ENCODE peak calls at places on chromosomes 7 and 10, in eight cellular contexts. P is AG04450, F is HCT116, A is astrocyte, R is heart left ventricle, S is Panc1, T is body of pancreas, M is mammary epithelial cell. Q is an unnamed sample.

GRCh38 chr7:76294344-76295024 is 8.0 kb upstream of the HSPB1 start:
- DNase-seq in P (peak), F (peak), A (peak), R (peak), S (no peak), T (peak), M (peak), Q (peak)

GRCh38 chr7:380226-380550 is 90.2 kb downstream of the FOXL3 start:
- DNase-seq in P (no peak), F (no peak), A (no peak), R (no peak), S (no peak), T (no peak), M (no peak), Q (no peak)

GRCh38 chr7:2715341-2716231 is 27.6 kb downstream of the AMZ1 start:
- DNase-seq in P (no peak), F (no peak), A (no peak), R (no peak), S (no peak), T (no peak), M (no peak), Q (peak)

GRCh38 chr7:13181221-13181620 is 493.8 kb downstream of the ARL4A start:
- DNase-seq in P (no peak), F (no peak), A (peak), R (no peak), S (no peak), T (no peak), M (no peak), Q (peak)

GRCh38 chr7:69934475-69934903 is 336.2 kb downstream of the AUTS2 start:
- DNase-seq in P (no peak), F (no peak), A (no peak), R (no peak), S (no peak), T (peak), M (no peak), Q (no peak)

GRCh38 chr10:43938810-43939209 is 290.1 kb upstream of the ZNF32 start:
- DNase-seq in P (no peak), F (no peak), A (no peak), R (no peak), S (no peak), T (no peak), M (no peak), Q (no peak)

GRCh38 chr7:7321681-7322080 is 139.3 kb downstream of the C1GALT1 start:
- DNase-seq in P (no peak), F (no peak), A (no peak), R (no peak), S (no peak), T (no peak), M (no peak), Q (no peak)

GRCh38 chr10:77582710-77583115 is 54.9 kb downstream of the KCNMA1 start:
- DNase-seq in P (no peak), F (no peak), A (peak), R (no peak), S (peak), T (peak), M (peak), Q (peak)

GRCh38 chr10:11527700-11528255 is 83.7 kb downstream of the USP6NL start:
- DNase-seq in P (no peak), F (no peak), A (no peak), R (no peak), S (no peak), T (no peak), M (peak), Q (peak)

GRCh38 chr10:114726820-114727271 is 68.8 kb upstream of the ABLIM1 start:
- DNase-seq in P (no peak), F (no peak), A (no peak), R (no peak), S (no peak), T (no peak), M (no peak), Q (no peak)

GRCh38 chr7:127907638-127908040 is 123.6 kb downstream of the LRRC4 start:
- DNase-seq in P (peak), F (no peak), A (peak), R (no peak), S (no peak), T (no peak), M (peak), Q (peak)

GRCh38 chr10:130493021-130493420 is 356.8 kb downstream of the GLRX3 start:
- DNase-seq in P (no peak), F (no peak), A (no peak), R (no peak), S (no peak), T (no peak), M (no peak), Q (no peak)

GRCh38 chr10:129537178-129537577 is 70.1 kb downstream of the MGMT start:
- DNase-seq in P (no peak), F (no peak), A (no peak), R (no peak), S (no peak), T (no peak), M (no peak), Q (no peak)

GRCh38 chr7:130996841-130997231 is 262.8 kb upstream of the KLF14 start:
- DNase-seq in P (no peak), F (peak), A (peak), R (no peak), S (peak), T (peak), M (peak), Q (peak)

GRCh38 chr10:73887038-73888015 is 13.0 kb upstream of the CAMK2G start:
- DNase-seq in P (peak), F (peak), A (peak), R (peak), S (no peak), T (peak), M (peak), Q (peak)

GRCh38 chr10:6398419-6398818 is 181.7 kb downstream of the PRKCQ start:
- DNase-seq in P (no peak), F (no peak), A (no peak), R (no peak), S (no peak), T (no peak), M (no peak), Q (no peak)

GRCh38 chr10:100370976-100371706 is 24.1 kb downstream of the SCD start:
- DNase-seq in P (peak), F (peak), A (peak), R (peak), S (peak), T (peak), M (peak), Q (peak)

GRCh38 chr7:130793855-130794618 is 60.0 kb upstream of the KLF14 start:
- DNase-seq in P (no peak), F (peak), A (peak), R (no peak), S (no peak), T (no peak), M (peak), Q (peak)

GRCh38 chr7:50640256-50640655 is 75.1 kb upstream of the DDC start:
- DNase-seq in P (no peak), F (no peak), A (no peak), R (no peak), S (no peak), T (no peak), M (no peak), Q (no peak)

GRCh38 chr7:132130497-132130896 is 445.8 kb downstream of the PLXNA4 start:
- DNase-seq in P (no peak), F (no peak), A (peak), R (no peak), S (no peak), T (no peak), M (peak), Q (no peak)

GRCh38 chr7:139675127-139676110 is 102.4 kb downstream of the HIPK2 start:
- DNase-seq in P (no peak), F (no peak), A (no peak), R (no peak), S (no peak), T (peak), M (no peak), Q (peak)

GRCh38 chr10:89389254-89389653 is 3.2 kb upstream of the IFIT1 start:
- DNase-seq in P (no peak), F (peak), A (peak), R (no peak), S (no peak), T (no peak), M (peak), Q (peak)

GRCh38 chr7:101100858-101101847 is 15.9 kb downstream of the TRIM56 start:
- DNase-seq in P (no peak), F (no peak), A (no peak), R (no peak), S (no peak), T (no peak), M (no peak), Q (no peak)

DNA sequence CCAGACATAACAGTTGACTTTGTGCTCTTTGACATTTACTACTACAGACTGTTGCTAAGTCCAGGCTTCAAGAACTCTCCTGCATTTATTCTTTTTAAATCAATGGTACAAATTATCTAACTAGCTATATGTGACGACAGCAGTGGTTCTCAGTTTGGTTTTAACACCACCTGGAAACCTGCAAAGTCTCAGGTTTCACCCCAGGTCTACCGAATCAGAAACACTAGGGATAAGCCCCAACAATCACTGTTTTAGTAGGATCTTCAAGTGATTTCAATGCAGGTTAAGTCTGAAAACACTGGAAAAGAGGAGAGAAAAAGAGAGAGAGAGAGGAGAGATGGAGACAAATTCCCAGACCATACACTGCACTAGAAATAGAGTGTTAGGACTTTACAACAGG is 519.0 kb downstream of the PCDH15 start:
- DNase-seq in P (no peak), F (no peak), A (no peak), R (no peak), S (no peak), T (no peak), M (no peak), Q (no peak)
- H3K4me3 ChIP-seq in P (no peak), F (no peak), A (no peak), R (no peak), S (no peak), T (no peak), M (no peak), Q (no peak)

DNA sequence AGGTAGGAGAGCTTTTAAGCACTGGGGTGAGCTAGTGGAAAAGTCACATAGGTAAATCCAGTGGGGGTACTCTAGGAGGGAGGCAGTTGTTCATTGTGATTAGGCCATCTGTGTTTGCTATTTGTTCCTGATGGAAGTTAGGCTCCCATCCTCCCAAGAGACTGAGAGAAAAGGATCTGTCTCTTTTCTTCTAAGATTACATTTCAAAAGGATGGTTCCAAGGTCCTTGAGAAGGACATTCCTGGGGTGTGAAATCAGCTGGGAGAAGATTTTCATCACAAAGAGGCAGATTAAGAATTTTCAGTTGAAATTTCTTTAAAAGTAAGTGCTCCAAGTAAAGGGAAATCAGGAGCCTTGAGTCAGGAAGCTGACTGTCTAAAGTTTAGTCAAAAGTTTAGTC is 210.8 kb upstream of the CSTF2T start:
- DNase-seq in P (no peak), F (no peak), A (no peak), R (no peak), S (no peak), T (no peak), M (no peak), Q (no peak)
- TF ChIP-seq CTCF in P (no peak), F (no peak), A (no peak), R (no peak), S (no peak), T (no peak), M (no peak), Q (no peak)

DNA sequence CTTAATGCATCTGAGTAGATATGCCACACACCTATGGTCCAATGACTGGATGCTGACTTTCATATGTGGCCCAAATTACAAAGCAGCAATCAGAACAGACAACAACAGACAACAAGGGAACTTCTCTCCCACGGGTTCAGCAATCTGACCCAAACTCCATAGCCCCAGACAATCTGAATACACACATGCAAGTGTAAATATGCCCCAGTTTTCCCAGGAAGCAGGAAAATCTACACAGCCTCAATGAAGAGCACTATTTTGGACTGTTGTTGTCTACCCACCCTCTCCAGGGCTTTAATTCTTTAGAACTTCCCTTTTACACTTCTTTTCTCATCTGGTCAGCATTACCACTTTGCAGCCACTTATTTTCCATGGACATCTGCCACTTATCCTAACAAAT is 2.0 kb upstream of the CCNY start:
- DNase-seq in P (no peak), F (no peak), A (no peak), R (no peak), S (no peak), T (no peak), M (no peak), Q (no peak)
- H3K4me3 ChIP-seq in P (peak), F (no peak), A (peak), R (no peak), S (peak), T (no peak), M (no peak), Q (no peak)

GRCh38 chr7:116290740-116291139 is 80.4 kb downstream of the TES start:
- DNase-seq in P (no peak), F (no peak), A (no peak), R (no peak), S (no peak), T (no peak), M (no peak), Q (peak)
- TF ChIP-seq CTCF in P (no peak), F (no peak), A (no peak), R (no peak), S (peak), T (no peak), M (peak), Q (peak)

DNA sequence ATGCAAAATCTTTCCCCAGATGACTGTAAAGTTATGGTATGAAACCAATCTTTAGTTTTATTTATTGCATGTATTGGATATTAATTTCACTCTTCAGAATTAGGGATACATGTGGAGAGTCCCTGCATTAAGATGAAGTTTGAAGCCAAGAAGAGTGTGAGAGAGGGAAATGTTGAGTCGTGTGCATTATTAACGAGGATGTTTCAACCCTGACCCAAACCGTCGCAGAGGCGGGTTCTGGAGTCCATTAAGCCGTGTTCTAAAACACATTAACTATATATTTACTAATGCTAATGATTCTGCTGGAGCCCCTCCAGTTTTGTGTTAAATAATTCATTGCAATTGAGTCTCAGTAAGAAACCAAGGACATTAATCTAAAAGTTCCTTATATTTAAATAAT is 1.8 kb downstream of the CDK14 start:
- DNase-seq in P (no peak), F (no peak), A (no peak), R (no peak), S (no peak), T (no peak), M (no peak), Q (no peak)
- H3K4me3 ChIP-seq in P (peak), F (no peak), A (peak), R (peak), S (peak), T (no peak), M (peak), Q (peak)

DNA sequence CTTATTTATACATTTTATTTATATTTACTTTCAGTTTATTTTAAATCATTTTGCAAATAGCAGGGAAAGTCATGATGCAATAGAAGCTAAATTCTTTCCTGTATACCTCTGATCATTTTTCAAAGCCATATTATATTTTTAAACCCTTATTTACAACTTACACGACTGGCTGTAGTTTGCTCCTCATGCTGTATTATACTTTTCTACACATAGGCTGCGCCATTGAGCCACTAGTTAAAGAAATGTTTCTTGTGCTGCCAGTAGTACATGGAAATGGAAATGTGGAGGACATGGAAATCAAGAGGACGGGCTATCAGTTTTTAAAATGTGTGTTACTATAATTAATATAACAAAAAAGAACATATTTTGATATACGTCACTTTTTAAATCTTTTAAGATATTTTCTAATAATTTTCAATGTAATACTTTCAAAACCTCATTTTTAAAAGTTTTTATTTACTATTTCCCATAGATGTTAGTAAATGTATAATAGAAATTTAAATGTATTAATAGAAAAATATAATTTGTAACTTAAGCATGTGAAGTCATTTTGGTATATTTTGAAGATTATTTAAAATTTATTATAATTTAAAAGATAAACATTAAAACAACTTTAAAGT is 118.5 kb downstream of the VTI1A start:
- DNase-seq in P (peak), F (peak), A (peak), R (no peak), S (peak), T (peak), M (peak), Q (peak)
- TF ChIP-seq CTCF in P (peak), F (peak), A (peak), R (peak), S (peak), T (peak), M (peak), Q (peak)

DNA sequence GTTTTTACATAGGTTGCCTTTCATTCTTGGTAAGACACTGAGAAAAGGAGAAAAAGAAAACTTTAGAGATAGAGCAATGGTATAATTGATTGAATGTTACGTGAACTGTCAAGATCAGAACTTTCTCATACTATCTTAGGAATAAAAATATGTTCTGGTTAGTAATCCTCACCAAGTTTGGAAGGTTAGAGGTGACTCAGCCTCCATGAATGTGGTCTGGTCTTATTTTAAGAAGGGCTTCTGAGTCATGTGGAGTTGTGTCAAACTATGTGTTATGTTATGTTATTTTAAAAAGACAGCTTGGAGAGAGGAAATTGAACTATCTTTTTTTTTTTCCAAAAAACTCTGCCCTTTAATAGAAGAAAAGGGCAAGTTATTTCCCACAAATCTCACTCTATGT is 458.6 kb upstream of the KLF6 start:
- DNase-seq in P (peak), F (peak), A (peak), R (peak), S (peak), T (peak), M (peak), Q (peak)
- H3K4me3 ChIP-seq in P (no peak), F (no peak), A (peak), R (peak), S (peak), T (no peak), M (peak), Q (peak)

DNA sequence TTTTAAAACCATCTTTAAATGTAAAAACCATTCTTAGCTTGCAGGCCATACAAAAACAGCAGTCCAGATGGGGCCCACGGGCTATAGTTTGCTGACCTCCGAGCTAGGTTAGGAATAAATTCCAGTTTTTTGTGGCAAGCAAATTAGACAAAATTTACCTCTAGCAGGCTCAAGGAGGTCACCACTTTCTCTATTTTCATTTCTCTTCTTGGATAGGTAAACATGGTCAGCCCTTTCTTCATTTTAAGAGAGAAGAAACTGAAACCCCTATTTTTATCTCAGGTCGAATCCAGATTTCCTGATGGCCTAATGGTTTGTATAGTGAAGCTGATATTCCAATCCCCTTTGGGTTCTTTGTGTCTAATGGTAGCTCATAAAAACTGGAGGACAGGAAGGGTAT is 10.7 kb downstream of the IKZF5 start:
- DNase-seq in P (no peak), F (no peak), A (no peak), R (no peak), S (no peak), T (no peak), M (no peak), Q (no peak)
- TF ChIP-seq CTCF in P (no peak), F (no peak), A (no peak), R (no peak), S (no peak), T (no peak), M (no peak), Q (no peak)

GRCh38 chr7:79455173-79455790 is 1.8 kb upstream of the MAGI2 start:
- DNase-seq in P (no peak), F (no peak), A (no peak), R (peak), S (no peak), T (no peak), M (no peak), Q (no peak)

GRCh38 chr7:79458796-79459195 is 5.3 kb upstream of the MAGI2 start:
- DNase-seq in P (no peak), F (no peak), A (no peak), R (no peak), S (no peak), T (no peak), M (no peak), Q (peak)

GRCh38 chr7:79461660-79462059 is 8.2 kb upstream of the MAGI2 start:
- DNase-seq in P (peak), F (no peak), A (peak), R (no peak), S (no peak), T (no peak), M (peak), Q (peak)

GRCh38 chr7:79462334-79462733 is 8.9 kb upstream of the MAGI2 start:
- DNase-seq in P (no peak), F (no peak), A (no peak), R (no peak), S (no peak), T (no peak), M (no peak), Q (no peak)

DNA sequence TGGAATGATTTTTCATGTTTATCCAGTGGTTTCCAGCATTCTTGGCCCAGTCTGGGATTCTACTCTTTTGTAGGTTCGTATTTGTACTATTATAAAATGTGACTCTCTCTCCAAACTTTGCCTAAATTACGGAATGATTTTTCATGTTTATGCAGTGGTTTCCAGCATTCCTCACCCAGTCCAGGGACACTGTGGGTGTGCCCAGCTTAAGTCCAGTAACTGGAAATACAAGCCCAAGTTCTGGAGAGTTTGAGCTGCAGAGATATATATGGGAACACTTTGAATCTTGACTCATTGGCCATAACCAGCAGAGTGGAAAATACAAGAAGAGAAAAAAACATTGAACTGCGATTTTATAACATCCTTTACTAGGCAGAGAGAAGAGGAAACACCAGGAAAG is 5.9 kb upstream of the MAGI2 start:
- DNase-seq in P (no peak), F (no peak), A (no peak), R (no peak), S (no peak), T (no peak), M (no peak), Q (no peak)
- H3K4me3 ChIP-seq in P (no peak), F (no peak), A (no peak), R (no peak), S (no peak), T (no peak), M (no peak), Q (no peak)